ENCODE peak calls at places on chromosomes 12 and 14, in nine cellular contexts. Q is NCI-H2081; S is nephron progenitor cell; Y is HTR-8/SVneo; C is AG04449; U is activated T-cell treated with anti-CD3 and anti-CD28 coated beads for 1 hour; W is stimulated activated CD8-positive, alpha-beta memory T cell treated with anti-CD3 and anti-CD28 coated beads, Interleukin-4, amount 100 ng/mL, for 1 hour; R is T-helper 1 cell; M is brain microvascular endothelial cell. Z is an unnamed sample.

GRCh38 chr14:68791078-68791983 is 1.5 kb downstream of the ZFP36L1 start:
- DNase-seq in Q (no peak), S (no peak), Y (no peak), C (no peak), U (no peak), W (no peak), R (no peak), M (no peak), Z (no peak)

GRCh38 chr14:76997257-76997970 is 31.1 kb downstream of the IRF2BPL start:
- DNase-seq in Q (no peak), S (no peak), Y (no peak), C (no peak), U (no peak), W (no peak), R (no peak), M (no peak), Z (no peak)

GRCh38 chr12:31999692-32000091 is 40.5 kb downstream of the RESF1 start:
- DNase-seq in Q (no peak), S (no peak), Y (no peak), C (no peak), U (no peak), W (no peak), R (no peak), M (no peak), Z (no peak)

GRCh38 chr12:4214912-4215861 is 58.4 kb upstream of the CCND2 start:
- DNase-seq in Q (no peak), S (no peak), Y (no peak), C (no peak), U (no peak), W (no peak), R (no peak), M (no peak), Z (no peak)

GRCh38 chr12:31728289-31728916 is 418 bp downstream of the AMN1 start:
- DNase-seq in Q (peak), S (no peak), Y (peak), C (no peak), U (peak), W (no peak), R (no peak), M (no peak), Z (no peak)

GRCh38 chr12:62840806-62841205 is 94.1 kb downstream of the PPM1H start:
- DNase-seq in Q (no peak), S (no peak), Y (no peak), C (no peak), U (no peak), W (no peak), R (no peak), M (no peak), Z (no peak)

GRCh38 chr14:106848330-106849121 is 1322.1 kb downstream of the TMEM121 start:
- DNase-seq in Q (no peak), S (no peak), Y (no peak), C (no peak), U (no peak), W (no peak), R (no peak), M (no peak), Z (no peak)

GRCh38 chr14:50864911-50865310 is 6.9 kb upstream of the ABHD12B start:
- DNase-seq in Q (no peak), S (no peak), Y (no peak), C (no peak), U (no peak), W (no peak), R (no peak), M (no peak), Z (no peak)

GRCh38 chr12:62736596-62736995 is 198.4 kb downstream of the PPM1H start:
- DNase-seq in Q (no peak), S (no peak), Y (no peak), C (no peak), U (no peak), W (no peak), R (no peak), M (no peak), Z (no peak)

GRCh38 chr14:22289570-22289969 is 299.5 kb downstream of the DAD1 start:
- DNase-seq in Q (no peak), S (no peak), Y (no peak), C (no peak), U (no peak), W (no peak), R (no peak), M (no peak), Z (no peak)

GRCh38 chr12:67193705-67194104 is 75.5 kb upstream of the CAND1 start:
- DNase-seq in Q (no peak), S (peak), Y (peak), C (no peak), U (no peak), W (no peak), R (no peak), M (peak), Z (peak)

GRCh38 chr12:5498806-5499205 is 66.9 kb downstream of the NTF3 start:
- DNase-seq in Q (no peak), S (no peak), Y (no peak), C (no peak), U (no peak), W (no peak), R (no peak), M (no peak), Z (no peak)

GRCh38 chr12:91974541-91974940 is 171.1 kb downstream of the BTG1 start:
- DNase-seq in Q (no peak), S (no peak), Y (no peak), C (no peak), U (no peak), W (no peak), R (no peak), M (no peak), Z (peak)

GRCh38 chr14:106845286-106846087 is 1319.1 kb downstream of the TMEM121 start:
- DNase-seq in Q (no peak), S (no peak), Y (no peak), C (no peak), U (peak), W (no peak), R (no peak), M (no peak), Z (no peak)

GRCh38 chr14:29536886-29537511 is 390.6 kb downstream of the PRKD1 start:
- DNase-seq in Q (peak), S (no peak), Y (peak), C (no peak), U (no peak), W (no peak), R (no peak), M (peak), Z (no peak)

GRCh38 chr14:91533623-91534022 is 23.5 kb upstream of the PPP4R3A start:
- DNase-seq in Q (no peak), S (no peak), Y (no peak), C (no peak), U (no peak), W (no peak), R (no peak), M (no peak), Z (no peak)

GRCh38 chr12:123654129-123654701 is 16.7 kb upstream of the TCTN2 start:
- DNase-seq in Q (no peak), S (no peak), Y (no peak), C (no peak), U (no peak), W (no peak), R (no peak), M (no peak), Z (no peak)

GRCh38 chr14:99590746-99591555 is 13.1 kb downstream of the CCDC85C start:
- DNase-seq in Q (no peak), S (no peak), Y (peak), C (no peak), U (no peak), W (no peak), R (no peak), M (peak), Z (no peak)

GRCh38 chr14:51616724-51617409 is 34.8 kb upstream of the FRMD6 start:
- DNase-seq in Q (no peak), S (no peak), Y (peak), C (peak), U (no peak), W (no peak), R (no peak), M (peak), Z (peak)

GRCh38 chr14:105890474-105891220 is 364.3 kb downstream of the TMEM121 start:
- DNase-seq in Q (no peak), S (no peak), Y (no peak), C (no peak), U (no peak), W (no peak), R (peak), M (no peak), Z (no peak)

GRCh38 chr12:9869307-9870161 is at the start of gene CLEC2B:
- DNase-seq in Q (no peak), S (no peak), Y (no peak), C (peak), U (no peak), W (no peak), R (no peak), M (peak), Z (peak)

GRCh38 chr12:122003646-122004611 is 17.8 kb upstream of the BCL7A start:
- DNase-seq in Q (no peak), S (no peak), Y (no peak), C (no peak), U (no peak), W (no peak), R (no peak), M (peak), Z (no peak)

GRCh38 chr12:111529424-111530368 is 69.4 kb downstream of the ATXN2 start:
- DNase-seq in Q (peak), S (peak), Y (peak), C (no peak), U (peak), W (peak), R (peak), M (peak), Z (peak)

GRCh38 chr12:34387711-34388635 is 365.7 kb downstream of the ALG10 start:
- DNase-seq in Q (no peak), S (no peak), Y (no peak), C (no peak), U (no peak), W (no peak), R (no peak), M (no peak), Z (no peak)

GRCh38 chr12:49482095-49483051 is 56.5 kb upstream of the KCNH3 start:
- DNase-seq in Q (peak), S (no peak), Y (no peak), C (no peak), U (no peak), W (no peak), R (no peak), M (no peak), Z (no peak)

GRCh38 chr12:123761841-123762714 is at the start of gene DNAH10:
- DNase-seq in Q (no peak), S (peak), Y (no peak), C (no peak), U (peak), W (no peak), R (no peak), M (no peak), Z (no peak)

GRCh38 chr12:1277905-1278304 is 286.9 kb downstream of the ERC1 start:
- DNase-seq in Q (no peak), S (no peak), Y (no peak), C (no peak), U (no peak), W (no peak), R (no peak), M (no peak), Z (no peak)

GRCh38 chr12:31928246-31929139 is 30.7 kb upstream of the RESF1 start:
- DNase-seq in Q (no peak), S (no peak), Y (no peak), C (no peak), U (peak), W (no peak), R (no peak), M (no peak), Z (no peak)

Z was measured in non-pigmented ciliary epithelial cell.